ENCODE peak calls at places on chromosomes 5 and 9, in ten cellular contexts. H is transverse colon; L is IMR-90; P is SK-N-SH; S is A549; A is uterus; Y is CD8-positive, alpha-beta T cell; W is lower lobe of right lung; D is gastrocnemius medialis; U is left ventricle myocardium inferior. O is an unnamed sample. For H3K4me1, the result is how much of the 10 kb centered on the place peaks cover.

GRCh38 chr5:190366-191035 is 794 bp upstream of the LRRC14B start:
- DNase-seq in H (no peak), L (no peak), P (no peak), S (no peak), A (no peak), Y (no peak), W (no peak), D (peak), U (no peak), O (peak)

GRCh38 chr9:110531776-110532175 is 47.8 kb downstream of the SVEP1 start:
- DNase-seq in H (no peak), L (peak), P (no peak), S (no peak), A (no peak), Y (no peak), W (no peak), D (no peak), U (no peak), O (no peak)

GRCh38 chr9:27094640-27095039 is 14.4 kb upstream of the TEK start:
- DNase-seq in H (no peak), L (peak), P (no peak), S (no peak), A (no peak), Y (no peak), W (no peak), D (no peak), U (no peak), O (no peak)

GRCh38 chr5:36422957-36423356 is 121.3 kb upstream of the RANBP3L start:
- DNase-seq in H (no peak), L (no peak), P (no peak), S (no peak), A (no peak), Y (no peak), W (no peak), D (no peak), U (no peak), O (no peak)

GRCh38 chr9:104970588-104970987 is 42.6 kb upstream of the ABCA1 start:
- DNase-seq in H (no peak), L (peak), P (no peak), S (no peak), A (no peak), Y (no peak), W (no peak), D (peak), U (no peak), O (no peak)

GRCh38 chr9:38066907-38067610 is 2.0 kb downstream of the SHB start:
- DNase-seq in H (peak), L (no peak), P (no peak), S (no peak), A (peak), Y (peak), W (peak), D (peak), U (peak), O (peak)

GRCh38 chr9:118809160-118809625 is 560.0 kb downstream of the BRINP1 start:
- DNase-seq in H (no peak), L (no peak), P (no peak), S (no peak), A (no peak), Y (no peak), W (peak), D (no peak), U (no peak), O (peak)

GRCh38 chr9:1400983-1401382 is 350.8 kb downstream of the DMRT2 start:
- DNase-seq in H (no peak), L (no peak), P (no peak), S (no peak), A (no peak), Y (no peak), W (no peak), D (no peak), U (no peak), O (no peak)

GRCh38 chr5:75460947-75461346 is 50.5 kb downstream of the CERT1 start:
- DNase-seq in H (no peak), L (no peak), P (peak), S (no peak), A (no peak), Y (no peak), W (no peak), D (no peak), U (no peak), O (no peak)

GRCh38 chr9:101849102-101849707 is 110.8 kb upstream of the GRIN3A start:
- DNase-seq in H (peak), L (no peak), P (no peak), S (no peak), A (no peak), Y (no peak), W (no peak), D (no peak), U (no peak), O (no peak)

GRCh38 chr5:28305891-28306290 is 1267.5 kb upstream of the CDH9 start:
- DNase-seq in H (no peak), L (no peak), P (no peak), S (no peak), A (no peak), Y (no peak), W (no peak), D (no peak), U (no peak), O (no peak)

GRCh38 chr5:150101019-150101418 is 14.7 kb upstream of the CSF1R start:
- DNase-seq in H (no peak), L (no peak), P (no peak), S (no peak), A (no peak), Y (peak), W (no peak), D (no peak), U (no peak), O (no peak)

GRCh38 chr5:20370061-20370460 is 382.1 kb upstream of the CDH18 start:
- DNase-seq in H (no peak), L (no peak), P (no peak), S (no peak), A (no peak), Y (no peak), W (no peak), D (no peak), U (no peak), O (no peak)

GRCh38 chr5:64649512-64649911 is 40.8 kb upstream of the SHISAL2B start:
- DNase-seq in H (no peak), L (no peak), P (no peak), S (no peak), A (no peak), Y (no peak), W (no peak), D (no peak), U (no peak), O (no peak)

GRCh38 chr9:99026271-99026955 is 78.5 kb upstream of the TGFBR1 start:
- DNase-seq in H (no peak), L (no peak), P (no peak), S (no peak), A (no peak), Y (no peak), W (no peak), D (no peak), U (no peak), O (no peak)

GRCh38 chr5:1125030-1125357 is 13.1 kb upstream of the SLC12A7 start:
- DNase-seq in H (no peak), L (peak), P (peak), S (no peak), A (peak), Y (no peak), W (no peak), D (peak), U (peak), O (no peak)

GRCh38 chr5:145949474-145949873 is 13.1 kb downstream of the SH3RF2 start:
- DNase-seq in H (no peak), L (no peak), P (no peak), S (no peak), A (no peak), Y (no peak), W (no peak), D (no peak), U (no peak), O (no peak)

GRCh38 chr9:124779368-124780059 is 2.6 kb downstream of the OLFML2A start:
- DNase-seq in H (no peak), L (peak), P (no peak), S (peak), A (peak), Y (no peak), W (no peak), D (peak), U (no peak), O (peak)

GRCh38 chr5:18761801-18762200 is 1127.5 kb downstream of the TAF11L14 start:
- DNase-seq in H (no peak), L (no peak), P (no peak), S (no peak), A (no peak), Y (no peak), W (no peak), D (no peak), U (no peak), O (no peak)

GRCh38 chr9:37534412-37534811 is 41.8 kb downstream of the FBXO10 start:
- DNase-seq in H (no peak), L (no peak), P (no peak), S (no peak), A (no peak), Y (no peak), W (no peak), D (no peak), U (no peak), O (no peak)

GRCh38 chr5:38467353-38468040 is 88.9 kb downstream of the LIFR start:
- DNase-seq in H (no peak), L (peak), P (no peak), S (no peak), A (peak), Y (no peak), W (no peak), D (peak), U (peak), O (peak)
- H3K27ac ChIP-seq in H (peak), L (peak), P (peak), S (peak), A (peak), Y (no peak), W (peak), D (peak), U (peak), O (peak)

DNA sequence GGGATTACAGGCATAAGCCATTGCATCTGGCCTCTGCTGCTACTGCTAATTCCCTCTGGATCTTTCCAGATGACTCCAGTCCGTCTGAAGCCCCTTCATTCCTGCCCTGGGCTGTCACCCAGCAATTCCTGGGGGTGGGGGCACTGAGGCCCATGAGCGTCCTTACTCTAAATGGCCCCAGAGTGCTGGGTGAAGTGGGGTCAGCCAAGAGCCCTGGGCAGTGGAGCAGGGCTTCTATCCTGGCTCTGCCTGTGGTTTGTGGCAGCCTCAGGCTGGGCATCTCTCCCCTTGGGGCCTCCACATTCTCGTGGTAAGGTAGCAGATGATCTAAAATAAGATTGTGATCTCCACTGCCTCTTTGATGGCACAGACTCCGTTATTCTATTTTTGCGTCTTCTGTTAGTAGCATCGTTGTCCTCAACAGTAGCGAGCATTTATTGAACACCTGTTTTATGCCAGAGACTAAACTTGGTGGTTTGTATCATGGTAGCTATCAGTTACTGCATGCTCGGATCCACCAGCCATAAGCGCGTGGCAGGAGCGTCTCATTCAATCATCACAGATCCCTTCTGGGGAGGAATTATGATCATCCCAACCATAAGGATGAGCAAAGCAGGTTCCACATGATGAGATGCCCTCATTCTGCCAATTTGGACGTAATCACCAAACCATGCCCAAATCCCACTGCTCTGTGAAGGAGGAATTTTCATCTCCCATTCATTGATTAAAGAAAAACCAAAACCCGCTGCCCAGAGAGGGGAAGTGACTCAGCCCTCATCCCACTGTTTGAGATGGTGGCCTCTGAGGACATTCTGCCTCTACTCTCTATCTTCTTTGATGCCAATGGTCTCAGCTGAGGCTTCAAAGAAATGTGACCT is 21.9 kb upstream of the DUSP1 start:
- DNase-seq in H (no peak), L (no peak), P (no peak), S (no peak), A (no peak), Y (no peak), W (peak), D (peak), U (no peak), O (no peak)
- H3K4me1 ChIP-seq in H (under half), L (under half), P (under half), S (under half), A (under half), Y (under half), W (half or more), D (half or more), U (half or more), O (half or more)

DNA sequence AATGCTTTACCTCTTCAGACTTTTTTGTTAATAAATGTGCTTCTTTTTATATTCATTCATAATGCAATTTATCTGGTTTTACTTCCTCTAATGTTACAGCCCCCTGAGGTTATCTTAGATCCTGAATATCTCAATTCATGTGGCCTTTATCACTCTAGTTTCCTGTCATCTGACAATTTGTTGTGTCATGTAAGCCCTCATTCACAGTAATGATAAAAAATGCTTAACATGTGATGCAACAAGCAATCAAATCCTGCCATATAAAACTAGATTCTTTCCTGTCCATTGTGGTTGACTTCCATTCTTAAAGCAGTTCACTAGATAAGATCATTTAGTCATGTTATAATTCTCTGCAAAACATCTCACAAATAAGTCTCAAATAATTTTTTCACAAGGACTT is 991.2 kb upstream of the ACO1 start:
- DNase-seq in H (no peak), L (no peak), P (peak), S (no peak), A (no peak), Y (no peak), W (no peak), D (no peak), U (no peak), O (no peak)
- H3K27ac ChIP-seq in H (no peak), L (no peak), P (no peak), S (no peak), A (no peak), Y (no peak), W (no peak), D (no peak), U (no peak), O (no peak)

GRCh38 chr5:91373016-91373415 is 10.1 kb downstream of the ARRDC3 start:
- DNase-seq in H (no peak), L (no peak), P (no peak), S (no peak), A (no peak), Y (no peak), W (no peak), D (no peak), U (no peak), O (no peak)
- H3K4me1 ChIP-seq in H (under half), L (under half), P (under half), S (under half), A (under half), Y (under half), W (half or more), D (under half), U (half or more), O (half or more)

GRCh38 chr5:14343376-14343775 is 200.2 kb downstream of the TRIO start:
- DNase-seq in H (no peak), L (no peak), P (no peak), S (no peak), A (no peak), Y (no peak), W (no peak), D (no peak), U (no peak), O (no peak)

GRCh38 chr5:14342306-14342705 is 199.2 kb downstream of the TRIO start:
- DNase-seq in H (no peak), L (peak), P (no peak), S (no peak), A (no peak), Y (no peak), W (no peak), D (no peak), U (no peak), O (no peak)

GRCh38 chr5:14337603-14338002 is 194.5 kb downstream of the TRIO start:
- DNase-seq in H (no peak), L (no peak), P (no peak), S (no peak), A (no peak), Y (no peak), W (no peak), D (no peak), U (no peak), O (no peak)

GRCh38 chr5:14339467-14339866 is 196.3 kb downstream of the TRIO start:
- DNase-seq in H (no peak), L (no peak), P (no peak), S (no peak), A (no peak), Y (no peak), W (no peak), D (no peak), U (no peak), O (no peak)

DNA sequence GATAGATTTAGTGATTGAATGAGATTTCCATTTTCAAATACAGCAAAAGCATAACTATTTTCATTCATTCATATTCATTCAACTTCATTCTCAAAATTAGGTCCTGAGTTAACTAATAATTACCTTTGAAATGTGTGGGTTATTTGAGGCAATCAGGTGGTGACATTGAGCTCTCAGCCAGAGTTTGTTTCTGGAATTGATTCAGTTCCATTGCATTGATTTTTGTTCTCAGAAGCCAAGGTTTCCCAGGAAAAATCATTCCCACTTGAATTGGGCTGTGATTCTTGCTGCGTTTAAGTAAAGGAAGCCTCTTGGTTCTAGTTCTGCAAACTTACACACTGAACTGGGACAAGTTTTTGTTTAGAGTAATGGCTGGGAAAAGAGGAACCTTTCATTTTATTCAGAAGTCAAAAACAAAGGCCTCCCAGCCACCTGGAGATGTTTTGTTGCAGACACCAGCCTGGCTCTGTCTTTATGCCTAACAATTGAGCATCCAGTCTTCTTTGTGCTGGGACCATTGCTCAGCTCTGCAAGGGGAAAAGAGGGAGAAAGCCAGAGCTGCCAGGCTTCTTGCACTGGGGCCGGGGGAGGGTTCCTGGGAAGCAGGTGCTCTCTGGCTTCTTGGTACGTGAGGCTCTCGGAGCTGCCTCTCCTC is 198.6 kb downstream of the TRIO start:
- DNase-seq in H (no peak), L (no peak), P (no peak), S (no peak), A (no peak), Y (no peak), W (no peak), D (no peak), U (no peak), O (no peak)
- H3K27ac ChIP-seq in H (no peak), L (peak), P (peak), S (no peak), A (no peak), Y (no peak), W (peak), D (no peak), U (no peak), O (no peak)

GRCh38 chr5:176438959-176439757 is 9.0 kb upstream of the FAF2 start:
- DNase-seq in H (no peak), L (peak), P (no peak), S (no peak), A (no peak), Y (peak), W (no peak), D (no peak), U (no peak), O (no peak)
- H3K4me1 ChIP-seq in H (under half), L (under half), P (under half), S (under half), A (under half), Y (under half), W (under half), D (under half), U (under half), O (under half)